ENCODE peak calls at places on chromosomes 2 and 18, in six cellular contexts. U is germinal center; H is dorsolateral prefrontal cortex; E is NCI-H460; T is ovary; V is stimulated activated CD8-positive, alpha-beta memory T cell treated with anti-CD3 and anti-CD28 coated beads, Interleukin-15, amount 100 ng/mL, for 4 hours. Q is an unnamed sample.

GRCh38 chr2:128643221-128644065 is 324.8 kb upstream of the HS6ST1 start:
- DNase-seq in U (no peak), H (no peak), E (no peak), T (no peak), V (no peak), Q (no peak)

GRCh38 chr18:14086459-14087231 is 45.6 kb downstream of the ZNF519 start:
- DNase-seq in U (peak), H (no peak), E (peak), T (no peak), V (no peak), Q (peak)

GRCh38 chr18:58249677-58250076 is 205.7 kb downstream of the NEDD4L start:
- DNase-seq in U (no peak), H (no peak), E (no peak), T (no peak), V (no peak), Q (no peak)

GRCh38 chr2:190668892-190669291 is 20.0 kb downstream of the NAB1 start:
- DNase-seq in U (no peak), H (no peak), E (no peak), T (no peak), V (no peak), Q (no peak)

GRCh38 chr2:113886479-113887383 is 3.2 kb upstream of the ACTR3 start:
- DNase-seq in U (peak), H (no peak), E (no peak), T (no peak), V (no peak), Q (no peak)

GRCh38 chr2:178404380-178404767 is 46.6 kb downstream of the PRKRA start:
- DNase-seq in U (no peak), H (no peak), E (no peak), T (no peak), V (no peak), Q (no peak)

GRCh38 chr2:20617081-20617575 is 33.8 kb downstream of the HS1BP3 start:
- DNase-seq in U (no peak), H (peak), E (peak), T (peak), V (no peak), Q (no peak)

GRCh38 chr2:234669611-234670010 is 172.7 kb upstream of the ARL4C start:
- DNase-seq in U (no peak), H (no peak), E (no peak), T (no peak), V (no peak), Q (no peak)

GRCh38 chr2:8298783-8299182 is 383.1 kb upstream of the ID2 start:
- DNase-seq in U (peak), H (no peak), E (no peak), T (no peak), V (no peak), Q (no peak)

GRCh38 chr2:112588611-112589045 is 4.2 kb downstream of the CHCHD5 start:
- DNase-seq in U (no peak), H (no peak), E (no peak), T (no peak), V (no peak), Q (no peak)

GRCh38 chr18:46649071-46649862 is 7.8 kb downstream of the LOXHD1 start:
- DNase-seq in U (no peak), H (peak), E (no peak), T (no peak), V (no peak), Q (no peak)

GRCh38 chr2:173614265-173614930 is 259.7 kb downstream of the CDCA7 start:
- DNase-seq in U (no peak), H (no peak), E (no peak), T (no peak), V (no peak), Q (no peak)

GRCh38 chr2:104050632-104051242 is 803.2 kb upstream of the POU3F3 start:
- DNase-seq in U (no peak), H (no peak), E (no peak), T (no peak), V (no peak), Q (no peak)

GRCh38 chr2:35374845-35375244 is 980.7 kb upstream of the CRIM1 start:
- DNase-seq in U (no peak), H (no peak), E (no peak), T (no peak), V (no peak), Q (no peak)

GRCh38 chr18:48333563-48333962 is 75.6 kb downstream of the ZBTB7C start:
- DNase-seq in U (no peak), H (no peak), E (no peak), T (no peak), V (no peak), Q (no peak)

GRCh38 chr18:4454548-4455112 is 477 bp downstream of the DLGAP1 start:
- DNase-seq in U (no peak), H (no peak), E (no peak), T (peak), V (no peak), Q (no peak)

GRCh38 chr2:231455222-231455621 is 9.1 kb downstream of the NCL start:
- DNase-seq in U (no peak), H (no peak), E (no peak), T (no peak), V (no peak), Q (no peak)